ENCODE peak calls at places on chromosomes 6 and 20, in four cellular contexts. Q is ovary, F is neuronal stem cell, S is cardiac muscle cell. X is an unnamed sample.

GRCh38 chr6:108179741-108180140 is 13.9 kb downstream of the NR2E1 start:
- DNase-seq in Q (no peak), S (no peak), F (no peak), X (no peak)

GRCh38 chr20:11143481-11143880 is 469.7 kb upstream of the JAG1 start:
- DNase-seq in Q (no peak), F (no peak), S (no peak), X (no peak)

GRCh38 chr6:55664581-55665223 is 85.7 kb upstream of the HMGCLL1 start:
- DNase-seq in F (no peak), S (no peak), Q (no peak), X (peak)

GRCh38 chr20:6703047-6703446 is 64.4 kb upstream of the BMP2 start:
- DNase-seq in Q (no peak), S (no peak), F (no peak), X (no peak)

GRCh38 chr6:142693446-142693845 is 251.5 kb downstream of the HIVEP2 start:
- DNase-seq in Q (no peak), F (no peak), S (no peak), X (no peak)

GRCh38 chr6:110352603-110353303 is 5.4 kb downstream of the METTL24 start:
- DNase-seq in Q (no peak), F (no peak), S (peak), X (no peak)

GRCh38 chr20:38392356-38392755 is 42.8 kb downstream of the SNHG17 start:
- DNase-seq in Q (no peak), F (no peak), S (no peak), X (peak)

GRCh38 chr6:3751019-3751729 is at the start of gene PXDC1:
- DNase-seq in Q (no peak), F (peak), S (peak), X (no peak)

GRCh38 chr6:42007286-42007685 is 43.0 kb upstream of the TAF8 start:
- DNase-seq in Q (no peak), F (no peak), S (no peak), X (no peak)

GRCh38 chr6:376823-377571 is 14.6 kb upstream of the IRF4 start:
- DNase-seq in F (no peak), Q (no peak), S (no peak), X (no peak)

GRCh38 chr6:147204060-147204785 is at the start of gene STXBP5:
- DNase-seq in Q (peak), F (peak), S (peak), X (peak)

GRCh38 chr6:147204843-147205311 is 660 bp downstream of the STXBP5 start:
- DNase-seq in Q (no peak), S (no peak), F (no peak), X (peak)

GRCh38 chr6:147207351-147207750 is 3.1 kb downstream of the STXBP5 start:
- DNase-seq in F (no peak), Q (no peak), S (no peak), X (no peak)

GRCh38 chr6:147207851-147208754 is 3.9 kb downstream of the STXBP5 start:
- DNase-seq in S (no peak), F (no peak), Q (no peak), X (no peak)

DNA sequence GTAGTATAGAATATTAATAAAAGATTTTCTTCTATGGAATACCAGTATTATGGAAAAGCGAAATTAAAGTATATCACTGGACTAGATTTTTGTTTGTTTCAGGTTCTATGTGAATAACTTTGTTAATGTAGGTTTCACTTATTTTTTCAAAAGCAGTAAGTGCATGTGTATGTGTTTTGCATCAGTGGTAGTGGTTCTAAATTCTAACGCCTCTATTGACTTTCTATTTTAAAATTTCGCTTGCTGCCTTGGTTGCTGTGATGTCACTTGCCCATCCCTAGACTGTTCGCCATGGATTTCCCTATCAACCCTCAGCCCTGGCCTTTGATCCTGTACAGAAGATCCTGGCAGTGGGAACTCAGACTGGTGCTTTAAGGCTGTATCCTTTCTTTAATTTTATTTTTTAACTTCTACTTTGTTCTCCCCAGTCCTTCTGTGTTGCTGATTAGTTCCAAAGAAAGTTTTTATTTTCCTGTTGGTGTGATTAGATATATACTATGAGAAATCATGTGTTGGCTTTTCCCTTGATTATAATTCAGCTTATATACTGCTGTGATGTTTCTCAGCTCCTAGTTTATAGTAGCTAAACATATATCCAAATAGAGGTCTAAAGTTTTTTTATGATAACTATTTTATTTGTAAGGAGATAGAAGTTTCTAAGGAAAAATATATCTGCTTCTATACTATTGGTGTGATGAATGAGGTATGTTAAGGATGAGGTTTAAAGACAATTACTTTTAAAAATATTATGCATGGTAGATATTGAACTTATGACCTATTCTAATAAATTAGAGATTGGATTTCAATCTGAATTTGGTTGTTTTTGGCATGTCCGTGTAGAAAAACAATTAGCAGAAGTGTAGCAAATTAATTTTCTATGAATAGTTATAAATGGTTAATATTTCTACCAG is 1.7 kb downstream of the STXBP5 start:
- DNase-seq in S (no peak), Q (no peak), F (no peak), X (no peak)
- H3K4me3 ChIP-seq in S (no peak), Q (peak), F (no peak), X (peak)

DNA sequence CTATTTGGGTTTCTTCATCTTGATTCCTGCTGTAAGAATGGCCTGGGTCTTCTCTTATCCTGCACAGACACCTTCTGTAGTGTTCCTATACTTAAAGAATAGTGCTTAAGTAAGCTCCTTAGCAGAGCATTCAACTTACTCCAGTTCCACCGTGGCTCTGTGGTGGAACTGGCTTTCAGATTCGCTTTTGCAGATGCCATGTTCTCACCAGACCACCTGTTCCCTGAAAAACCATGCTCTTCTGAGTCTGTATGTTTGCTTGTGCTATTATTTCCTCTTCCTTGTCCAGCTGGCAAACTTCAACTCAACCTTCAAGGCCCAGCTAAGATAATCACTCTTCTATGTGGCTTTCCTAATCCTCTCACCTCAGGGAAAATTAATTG is 4.9 kb downstream of the ELMO2 start:
- DNase-seq in Q (no peak), F (no peak), S (no peak), X (no peak)
- H3K4me3 ChIP-seq in Q (no peak), F (no peak), S (no peak), X (no peak)

GRCh38 chr6:31464252-31465184 is 33.4 kb upstream of the MICB start:
- DNase-seq in F (no peak), Q (no peak), S (no peak), X (no peak)
- H3K4me3 ChIP-seq in F (no peak), Q (peak), S (no peak), X (no peak)

GRCh38 chr6:87483929-87484328 is 11.2 kb downstream of the SLC35A1 start:
- DNase-seq in Q (no peak), S (no peak), F (peak), X (peak)
- H3K4me3 ChIP-seq in Q (no peak), S (no peak), F (no peak), X (no peak)

GRCh38 chr6:15595461-15596173 is 67.2 kb downstream of the DTNBP1 start:
- DNase-seq in Q (no peak), S (peak), F (no peak), X (peak)
- H3K4me3 ChIP-seq in Q (no peak), S (no peak), F (no peak), X (no peak)

DNA sequence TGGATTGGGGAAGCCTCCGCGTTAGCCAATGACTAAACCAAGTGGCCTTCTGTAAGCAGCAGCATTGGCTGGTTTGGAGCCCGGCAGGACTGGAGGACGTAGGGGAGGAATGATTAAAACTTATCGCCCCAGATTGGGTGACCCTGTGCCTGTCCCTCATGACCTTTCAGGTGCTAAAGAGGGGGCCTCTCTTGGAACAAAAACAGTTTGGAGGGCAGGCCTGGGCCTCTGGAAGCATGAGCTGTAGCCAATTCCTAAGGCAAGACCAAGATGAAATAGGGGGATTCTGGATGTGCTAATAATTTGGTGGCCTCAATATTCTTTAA is 1.4 kb downstream of the GMPR start:
- DNase-seq in S (no peak), F (no peak), Q (no peak), X (no peak)
- H3K4me3 ChIP-seq in S (no peak), F (no peak), Q (peak), X (no peak)

X was measured in bronchial epithelial cell.